ENCODE peak calls at places on chromosome 2, in five cellular contexts. N is right lobe of liver; J is CD8-positive, alpha-beta memory T cell; U is left ventricle myocardium inferior; B is breast epithelium. K is an unnamed sample. For H3K4me1 and H3K36me3, the result is how much of the 10 kb centered on the place peaks cover.

GRCh38 chr2:157497603-157498314 is 53.9 kb upstream of the CYTIP start:
- DNase-seq in N (no peak), J (no peak), U (no peak), B (no peak), K (no peak)

GRCh38 chr2:172865422-172865821 is 129.8 kb downstream of the RAPGEF4 start:
- DNase-seq in N (no peak), J (no peak), U (no peak), B (no peak), K (no peak)

GRCh38 chr2:46689993-46690392 is 210.6 kb downstream of the TMEM247 start:
- DNase-seq in N (no peak), J (no peak), U (no peak), B (no peak), K (no peak)

GRCh38 chr2:46942891-46943626 is 27.5 kb upstream of the MCFD2 start:
- DNase-seq in N (no peak), J (no peak), U (no peak), B (no peak), K (no peak)

GRCh38 chr2:44686561-44686960 is 254.9 kb upstream of the SIX3 start:
- DNase-seq in N (no peak), J (no peak), U (no peak), B (no peak), K (no peak)

GRCh38 chr2:24111407-24111861 is 11.7 kb downstream of the PFN4 start:
- DNase-seq in N (no peak), J (no peak), U (no peak), B (no peak), K (no peak)

GRCh38 chr2:140454717-140455116 is 1674.5 kb upstream of the NXPH2 start:
- DNase-seq in N (no peak), J (no peak), U (no peak), B (no peak), K (no peak)

GRCh38 chr2:37711308-37711731 is 39.9 kb upstream of the CDC42EP3 start:
- DNase-seq in N (no peak), J (peak), U (no peak), B (no peak), K (no peak)

GRCh38 chr2:233386382-233387041 is 32.2 kb downstream of the DGKD start:
- DNase-seq in N (no peak), J (no peak), U (no peak), B (no peak), K (no peak)

GRCh38 chr2:101887328-101887727 is 104.4 kb upstream of the IL1R2 start:
- DNase-seq in N (no peak), J (no peak), U (no peak), B (no peak), K (no peak)

GRCh38 chr2:165874445-165875039 is 79.0 kb downstream of the TTC21B start:
- DNase-seq in N (no peak), J (no peak), U (no peak), B (no peak), K (no peak)

GRCh38 chr2:149630445-149630844 is 42.9 kb upstream of the MMADHC start:
- DNase-seq in N (no peak), J (no peak), U (no peak), B (no peak), K (no peak)

GRCh38 chr2:100194951-100195350 is 52.6 kb upstream of the AFF3 start:
- DNase-seq in N (no peak), J (no peak), U (no peak), B (no peak), K (no peak)

GRCh38 chr2:47034973-47035609 is 119.5 kb upstream of the MCFD2 start:
- DNase-seq in N (peak), J (no peak), U (peak), B (peak), K (no peak)

GRCh38 chr2:41768301-41768700 is 279.5 kb upstream of the PKDCC start:
- DNase-seq in N (no peak), J (no peak), U (peak), B (no peak), K (no peak)

GRCh38 chr2:3476386-3477033 is 42.8 kb downstream of the ADI1 start:
- DNase-seq in N (no peak), J (peak), U (no peak), B (no peak), K (no peak)

GRCh38 chr2:178650554-178650953 is 156.7 kb downstream of the TTN start:
- DNase-seq in N (no peak), J (no peak), U (no peak), B (no peak), K (no peak)

GRCh38 chr2:223613017-223613950 is 11.1 kb upstream of the SCG2 start:
- DNase-seq in N (no peak), J (no peak), U (peak), B (peak), K (peak)

GRCh38 chr2:128581849-128582244 is 263.2 kb upstream of the HS6ST1 start:
- DNase-seq in N (no peak), J (no peak), U (no peak), B (peak), K (no peak)

GRCh38 chr2:165193178-165193777 is 10.6 kb downstream of the SCN3A start:
- DNase-seq in N (no peak), J (no peak), U (no peak), B (no peak), K (no peak)

GRCh38 chr2:149989447-149990063 is 402.0 kb upstream of the MMADHC start:
- DNase-seq in N (no peak), J (no peak), U (no peak), B (peak), K (no peak)

GRCh38 chr2:145007673-145008263 is 487.8 kb upstream of the ZEB2 start:
- DNase-seq in N (no peak), J (no peak), U (no peak), B (no peak), K (no peak)

GRCh38 chr2:157046396-157046795 is 211.1 kb upstream of the GALNT5 start:
- DNase-seq in N (no peak), J (no peak), U (no peak), B (no peak), K (no peak)

GRCh38 chr2:159035790-159036411 is 67.5 kb downstream of the TANC1 start:
- DNase-seq in N (no peak), J (no peak), U (no peak), B (peak), K (peak)

GRCh38 chr2:156199588-156199987 is 132.9 kb downstream of the NR4A2 start:
- DNase-seq in N (no peak), J (no peak), U (no peak), B (no peak), K (no peak)

GRCh38 chr2:235149240-235149641 is 197.4 kb downstream of the SH3BP4 start:
- DNase-seq in N (no peak), J (no peak), U (no peak), B (peak), K (no peak)

GRCh38 chr2:31287681-31288080 is 53.7 kb downstream of the EHD3 start:
- DNase-seq in N (no peak), J (no peak), U (no peak), B (no peak), K (no peak)

GRCh38 chr2:31282634-31283033 is 48.7 kb downstream of the EHD3 start:
- DNase-seq in N (no peak), J (no peak), U (no peak), B (no peak), K (no peak)

GRCh38 chr2:31286230-31286629 is 52.3 kb downstream of the EHD3 start:
- DNase-seq in N (no peak), J (no peak), U (no peak), B (no peak), K (no peak)

GRCh38 chr2:31284107-31284506 is 50.2 kb downstream of the EHD3 start:
- DNase-seq in N (no peak), J (no peak), U (no peak), B (no peak), K (no peak)

GRCh38 chr2:31286961-31287550 is 53.1 kb downstream of the EHD3 start:
- DNase-seq in N (no peak), J (no peak), U (no peak), B (no peak), K (no peak)
- H3K4me1 ChIP-seq in N (under half), J (under half), U (under half), B (under half), K (under half)

DNA sequence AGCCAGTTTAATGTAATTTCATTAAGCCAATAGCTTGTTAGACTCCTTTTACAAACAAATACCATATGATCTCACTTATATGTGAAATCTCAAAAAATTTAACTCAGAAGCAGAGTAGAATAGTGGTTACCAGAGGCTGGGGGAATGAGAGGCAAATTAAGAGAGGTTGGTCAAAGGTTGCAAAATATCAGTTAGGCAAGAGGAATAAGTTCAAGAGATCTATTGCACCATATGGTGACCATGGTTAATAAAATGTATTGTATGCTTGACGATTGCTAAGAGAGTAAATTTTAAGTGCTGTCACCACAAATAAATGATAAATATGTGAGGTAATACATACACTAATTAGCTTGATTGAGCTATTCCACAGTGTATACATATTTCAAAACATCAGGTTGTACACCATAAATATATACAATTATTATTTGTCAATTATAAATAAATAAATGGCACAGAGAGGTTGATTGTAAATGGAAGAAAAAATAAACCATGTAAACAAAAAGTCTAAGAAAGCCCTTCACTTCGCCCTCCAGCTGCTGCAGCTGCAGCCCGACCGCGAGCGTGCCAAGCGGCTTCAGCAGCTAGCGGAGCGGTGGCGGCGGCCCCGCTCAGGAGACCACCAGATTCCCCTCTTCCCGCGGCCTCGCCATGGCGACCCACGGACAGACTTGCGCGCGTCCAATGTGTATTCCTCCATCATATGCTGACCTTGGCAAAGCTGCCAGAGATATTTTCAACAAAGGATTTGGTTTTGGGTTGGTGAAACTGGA is 23.0 kb upstream of the ACTR2 start:
- DNase-seq in N (no peak), J (peak), U (no peak), B (no peak), K (peak)
- H3K4me3 ChIP-seq in N (no peak), J (no peak), U (peak), B (peak), K (no peak)

GRCh38 chr2:112754562-112754961 is 9.8 kb downstream of the CKAP2L start:
- DNase-seq in N (no peak), J (no peak), U (no peak), B (no peak), K (no peak)
- H3K36me3 ChIP-seq in N (under half), J (under half), U (under half), B (under half), K (under half)

GRCh38 chr2:43071629-43072550 is 154.5 kb downstream of the ZFP36L2 start:
- DNase-seq in N (no peak), J (no peak), U (peak), B (no peak), K (no peak)
- H3K4me1 ChIP-seq in N (under half), J (under half), U (half or more), B (under half), K (under half)

GRCh38 chr2:82731824-82732223 is 1727.3 kb downstream of the SUCLG1 start:
- DNase-seq in N (no peak), J (no peak), U (no peak), B (no peak), K (no peak)
- H3K4me3 ChIP-seq in N (no peak), J (no peak), U (no peak), B (no peak), K (no peak)

K was measured in BE2C.